ENCODE peak calls at places on chromosomes 16 and 17, in four cellular contexts. One of them, this sample, is unnamed.

GRCh38 chr16:1538804-1539520 is 5.5 kb downstream of the TMEM204 start:
- DNase-seq in cardiac muscle cell: peak; percentile 6
- DNase-seq in heart left ventricle: no peak
- DNase-seq in mammary epithelial cell: no peak
- DNase-seq in this sample: peak; percentile 24

GRCh38 chr16:77836801-77837200 is 48.4 kb downstream of the VAT1L start:
- DNase-seq in heart left ventricle: no peak
- DNase-seq in mammary epithelial cell: no peak
- DNase-seq in cardiac muscle cell: no peak
- DNase-seq in this sample: no peak

GRCh38 chr17:3959295-3959899 is 4.8 kb downstream of the ATP2A3 start:
- DNase-seq in cardiac muscle cell: no peak
- DNase-seq in heart left ventricle: no peak
- DNase-seq in mammary epithelial cell: no peak
- DNase-seq in this sample: no peak

GRCh38 chr17:48270896-48271295 is 159.1 kb downstream of the SKAP1 start:
- DNase-seq in mammary epithelial cell: no peak
- DNase-seq in heart left ventricle: no peak
- DNase-seq in cardiac muscle cell: no peak
- DNase-seq in this sample: no peak

GRCh38 chr17:55458977-55459376 is 37.3 kb upstream of the MMD start:
- DNase-seq in heart left ventricle: no peak
- DNase-seq in mammary epithelial cell: peak; percentile 87
- DNase-seq in cardiac muscle cell: no peak
- DNase-seq in this sample: no peak

GRCh38 chr17:752620-753219 is 656 bp upstream of the GEMIN4 start:
- DNase-seq in heart left ventricle: peak; percentile 66
- DNase-seq in cardiac muscle cell: no peak
- DNase-seq in mammary epithelial cell: no peak
- DNase-seq in this sample: peak; percentile 69

GRCh38 chr16:47136101-47136820 is 7.5 kb downstream of the NETO2 start:
- DNase-seq in mammary epithelial cell: peak; percentile 68
- DNase-seq in heart left ventricle: peak; percentile 23
- DNase-seq in cardiac muscle cell: no peak
- DNase-seq in this sample: no peak

GRCh38 chr16:68921654-68922053 is 78.3 kb downstream of the TANGO6 start:
- DNase-seq in heart left ventricle: no peak
- DNase-seq in cardiac muscle cell: no peak
- DNase-seq in mammary epithelial cell: peak; percentile 96
- DNase-seq in this sample: no peak

GRCh38 chr16:2243781-2244180 is 7.5 kb downstream of the DNASE1L2 start:
- DNase-seq in mammary epithelial cell: no peak
- DNase-seq in cardiac muscle cell: no peak
- DNase-seq in heart left ventricle: no peak
- DNase-seq in this sample: no peak

GRCh38 chr16:73082608-73083007 is 34.7 kb upstream of the ZFHX3 start:
- DNase-seq in heart left ventricle: no peak
- DNase-seq in cardiac muscle cell: no peak
- DNase-seq in mammary epithelial cell: peak; percentile 98
- DNase-seq in this sample: no peak

GRCh38 chr16:86353185-86353584 is 157.1 kb upstream of the FOXF1 start:
- DNase-seq in mammary epithelial cell: peak; percentile 48
- DNase-seq in cardiac muscle cell: no peak
- DNase-seq in heart left ventricle: no peak
- DNase-seq in this sample: no peak

GRCh38 chr16:4350365-4350786 is 745 bp downstream of the PAM16 start:
- DNase-seq in heart left ventricle: no peak
- DNase-seq in mammary epithelial cell: no peak
- DNase-seq in cardiac muscle cell: no peak
- DNase-seq in this sample: no peak

GRCh38 chr16:56506941-56507340 is 12.9 kb downstream of the BBS2 start:
- DNase-seq in cardiac muscle cell: no peak
- DNase-seq in mammary epithelial cell: peak; percentile 70
- DNase-seq in heart left ventricle: no peak
- DNase-seq in this sample: no peak

GRCh38 chr17:72176516-72176851 is 55.7 kb downstream of the SOX9 start:
- DNase-seq in mammary epithelial cell: no peak
- DNase-seq in cardiac muscle cell: no peak
- DNase-seq in heart left ventricle: no peak
- DNase-seq in this sample: no peak

GRCh38 chr16:56985288-56985961 is 3.9 kb upstream of the NLRC5 start:
- DNase-seq in heart left ventricle: peak; percentile 76
- DNase-seq in mammary epithelial cell: peak; percentile 75
- DNase-seq in cardiac muscle cell: no peak
- DNase-seq in this sample: peak; percentile 65

GRCh38 chr16:17359778-17360177 is 111.0 kb downstream of the XYLT1 start:
- DNase-seq in heart left ventricle: no peak
- DNase-seq in mammary epithelial cell: peak; percentile 60
- DNase-seq in cardiac muscle cell: no peak
- DNase-seq in this sample: no peak

GRCh38 chr16:79589495-79590134 is 10.9 kb downstream of the MAF start:
- DNase-seq in mammary epithelial cell: no peak
- DNase-seq in heart left ventricle: no peak
- DNase-seq in cardiac muscle cell: no peak
- DNase-seq in this sample: peak; percentile 17

GRCh38 chr16:81723098-81723723 is 55.9 kb upstream of the PLCG2 start:
- DNase-seq in cardiac muscle cell: peak; percentile 90
- DNase-seq in heart left ventricle: peak; percentile 51
- DNase-seq in mammary epithelial cell: peak; percentile 73
- DNase-seq in this sample: no peak

GRCh38 chr16:83953796-83954576 is 946 bp downstream of the OSGIN1 start:
- DNase-seq in heart left ventricle: no peak
- DNase-seq in cardiac muscle cell: peak; percentile 34
- DNase-seq in mammary epithelial cell: peak; percentile 49
- DNase-seq in this sample: no peak

GRCh38 chr16:50925758-50926357 is 184.0 kb downstream of the CYLD start:
- DNase-seq in mammary epithelial cell: peak; percentile 80
- DNase-seq in heart left ventricle: no peak
- DNase-seq in cardiac muscle cell: no peak
- DNase-seq in this sample: no peak

GRCh38 chr16:57621521-57622268 is 6.7 kb upstream of the ADGRG1 start:
- DNase-seq in heart left ventricle: peak; percentile 9
- DNase-seq in cardiac muscle cell: no peak
- DNase-seq in mammary epithelial cell: peak; percentile 74
- DNase-seq in this sample: no peak

GRCh38 chr16:29699324-29700219 is 20.6 kb downstream of the QPRT start:
- DNase-seq in cardiac muscle cell: no peak
- DNase-seq in heart left ventricle: no peak
- DNase-seq in mammary epithelial cell: no peak
- DNase-seq in this sample: no peak

GRCh38 chr17:44004761-44005526 is 522 bp downstream of the NAGS start:
- DNase-seq in mammary epithelial cell: no peak
- DNase-seq in cardiac muscle cell: peak; percentile 34
- DNase-seq in heart left ventricle: no peak
- DNase-seq in this sample: no peak

GRCh38 chr16:89015271-89015859 is 38.4 kb upstream of the CBFA2T3 start:
- DNase-seq in mammary epithelial cell: no peak
- DNase-seq in heart left ventricle: no peak
- DNase-seq in cardiac muscle cell: no peak
- DNase-seq in this sample: no peak

GRCh38 chr16:17744903-17745581 is 274.3 kb upstream of the XYLT1 start:
- DNase-seq in cardiac muscle cell: peak; percentile 25
- DNase-seq in mammary epithelial cell: no peak
- DNase-seq in heart left ventricle: no peak
- DNase-seq in this sample: no peak

GRCh38 chr16:71542377-71542776 is 16.2 kb downstream of the CHST4 start:
- DNase-seq in mammary epithelial cell: peak; percentile 42
- DNase-seq in heart left ventricle: no peak
- DNase-seq in cardiac muscle cell: peak; percentile 63
- DNase-seq in this sample: peak; percentile 22

GRCh38 chr17:62755139-62755851 is 52.8 kb downstream of the MARCHF10 start:
- DNase-seq in cardiac muscle cell: peak; percentile 16
- DNase-seq in mammary epithelial cell: no peak
- DNase-seq in heart left ventricle: no peak
- DNase-seq in this sample: peak; percentile 9

GRCh38 chr16:22306788-22307187 is 9.6 kb downstream of the POLR3E start:
- DNase-seq in cardiac muscle cell: no peak
- DNase-seq in mammary epithelial cell: no peak
- DNase-seq in heart left ventricle: no peak
- DNase-seq in this sample: no peak

GRCh38 chr17:38566666-38567031 is 39.1 kb downstream of the SRCIN1 start:
- DNase-seq in mammary epithelial cell: no peak
- DNase-seq in heart left ventricle: no peak
- DNase-seq in cardiac muscle cell: no peak
- DNase-seq in this sample: no peak

GRCh38 chr17:47855737-47856136 is 4.8 kb upstream of the SP6 start:
- DNase-seq in mammary epithelial cell: no peak
- DNase-seq in cardiac muscle cell: no peak
- DNase-seq in heart left ventricle: no peak
- DNase-seq in this sample: peak; percentile 30

GRCh38 chr17:19631905-19632304 is 16.6 kb upstream of the ALDH3A2 start:
- DNase-seq in cardiac muscle cell: no peak
- DNase-seq in mammary epithelial cell: no peak
- DNase-seq in heart left ventricle: no peak
- DNase-seq in this sample: no peak

GRCh38 chr17:79400989-79401703 is 209.7 kb downstream of the RBFOX3 start:
- DNase-seq in cardiac muscle cell: peak; percentile 74
- DNase-seq in mammary epithelial cell: peak; percentile 25
- DNase-seq in heart left ventricle: peak; percentile 57
- DNase-seq in this sample: peak; percentile 50

GRCh38 chr16:21619765-21620462 is 20.5 kb downstream of the METTL9 start:
- DNase-seq in cardiac muscle cell: peak; percentile 15
- DNase-seq in heart left ventricle: no peak
- DNase-seq in mammary epithelial cell: no peak
- DNase-seq in this sample: no peak

DNA sequence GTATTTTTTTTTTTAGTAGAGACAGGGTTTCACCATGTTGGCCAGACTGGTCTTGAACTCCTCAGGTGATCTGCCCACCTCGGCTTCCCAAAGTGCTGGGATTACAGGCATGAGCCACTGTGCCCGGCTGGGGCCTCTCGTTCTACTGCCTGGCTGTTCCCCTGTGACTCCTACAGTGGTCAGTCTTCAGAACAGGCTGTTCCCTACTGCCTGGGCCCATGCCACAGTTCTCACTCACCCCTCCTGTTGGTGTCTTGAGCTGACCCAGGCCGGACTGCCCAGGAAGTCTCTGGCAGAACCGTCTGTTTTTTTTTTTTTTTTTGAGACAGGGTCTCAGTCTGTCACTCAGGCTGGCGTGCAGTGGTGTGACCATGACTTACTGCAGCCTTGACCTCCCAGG is 3.3 kb downstream of the CDK3 start:
- DNase-seq in cardiac muscle cell: no peak
- DNase-seq in heart left ventricle: no peak
- DNase-seq in mammary epithelial cell: no peak
- DNase-seq in this sample: no peak
- H3K27ac ChIP-seq in cardiac muscle cell: no peak overlapping the region
- H3K27ac ChIP-seq in heart left ventricle: no peak overlapping the region
- H3K27ac ChIP-seq in mammary epithelial cell: no peak overlapping the region
- H3K27ac ChIP-seq in this sample: no peak overlapping the region

DNA sequence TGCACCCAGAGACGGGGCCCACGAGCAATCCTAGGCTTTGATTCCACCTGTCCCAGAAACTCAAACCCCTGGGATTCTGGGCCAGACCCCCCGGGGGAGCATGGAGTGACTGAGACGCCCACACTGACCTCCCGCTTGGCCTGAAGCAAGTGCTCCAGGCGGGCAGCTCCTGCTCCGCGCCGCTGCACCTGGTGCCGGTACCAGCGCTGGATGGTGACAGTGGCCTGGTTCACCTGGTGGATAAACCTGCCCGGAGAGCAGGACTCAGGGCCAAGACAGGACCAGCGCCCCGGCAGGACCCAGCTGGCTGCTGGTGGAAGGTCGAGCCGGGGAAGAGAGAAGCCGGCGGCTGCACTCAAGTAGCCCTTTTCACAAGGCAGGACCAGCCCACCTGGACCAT is 22.6 kb downstream of the CEP131 start:
- DNase-seq in heart left ventricle: no peak
- DNase-seq in cardiac muscle cell: no peak
- DNase-seq in mammary epithelial cell: no peak
- DNase-seq in this sample: no peak
- H3K4me1 ChIP-seq in heart left ventricle: peaks cover 17% of the 10 kb centered on the region
- H3K4me1 ChIP-seq in cardiac muscle cell: no peaks in the 10 kb centered on the region
- H3K4me1 ChIP-seq in mammary epithelial cell: peaks cover 22% of the 10 kb centered on the region
- H3K4me1 ChIP-seq in this sample: peaks cover 8% of the 10 kb centered on the region

GRCh38 chr16:53055603-53056527 is 1.1 kb downstream of the CHD9 start:
- DNase-seq in mammary epithelial cell: peak; percentile 47
- DNase-seq in heart left ventricle: peak; percentile 56
- DNase-seq in cardiac muscle cell: peak; percentile 48
- DNase-seq in this sample: peak; percentile 57

GRCh38 chr16:53054670-53055485 is at the start of gene CHD9:
- DNase-seq in heart left ventricle: peak; percentile 86
- DNase-seq in mammary epithelial cell: peak; percentile 83
- DNase-seq in cardiac muscle cell: peak; percentile 94
- DNase-seq in this sample: peak; percentile 82

GRCh38 chr16:53052519-53053501 is at the start of gene CHD9NB:
- DNase-seq in heart left ventricle: no peak
- DNase-seq in mammary epithelial cell: peak; percentile 99
- DNase-seq in cardiac muscle cell: no peak
- DNase-seq in this sample: no peak

GRCh38 chr16:53056528-53056881 is 1.7 kb downstream of the CHD9 start:
- DNase-seq in heart left ventricle: no peak
- DNase-seq in cardiac muscle cell: no peak
- DNase-seq in mammary epithelial cell: no peak
- DNase-seq in this sample: no peak

GRCh38 chr16:53053967-53054669 is 673 bp upstream of the CHD9 start:
- DNase-seq in cardiac muscle cell: no peak
- DNase-seq in heart left ventricle: peak; percentile 49
- DNase-seq in mammary epithelial cell: no peak
- DNase-seq in this sample: peak; percentile 51
- H3K4me3 ChIP-seq in cardiac muscle cell: peak overlapping the region; percentile 50
- H3K4me3 ChIP-seq in heart left ventricle: peak overlapping the region; percentile 78
- H3K4me3 ChIP-seq in mammary epithelial cell: peak overlapping the region; percentile 82
- H3K4me3 ChIP-seq in this sample: peak overlapping the region; percentile 48

GRCh38 chr16:30760160-30760559 is 1.7 kb downstream of the CFAP119 start:
- DNase-seq in cardiac muscle cell: no peak
- DNase-seq in heart left ventricle: no peak
- DNase-seq in mammary epithelial cell: no peak
- DNase-seq in this sample: no peak

GRCh38 chr16:30761427-30761927 is 385 bp downstream of the CFAP119 start:
- DNase-seq in heart left ventricle: no peak
- DNase-seq in mammary epithelial cell: peak; percentile 36
- DNase-seq in cardiac muscle cell: peak; percentile 70
- DNase-seq in this sample: no peak

GRCh38 chr16:30758988-30759461 is 2.8 kb downstream of the CFAP119 start:
- DNase-seq in mammary epithelial cell: no peak
- DNase-seq in heart left ventricle: no peak
- DNase-seq in cardiac muscle cell: no peak
- DNase-seq in this sample: no peak

GRCh38 chr16:30761928-30762902 is at the start of the genes CFAP119 and RNF40:
- DNase-seq in cardiac muscle cell: peak; percentile 97
- DNase-seq in mammary epithelial cell: peak; percentile 97
- DNase-seq in heart left ventricle: peak; percentile 97
- DNase-seq in this sample: peak; percentile 98

GRCh38 chr16:30760577-30761426 is 1.1 kb downstream of the CFAP119 start:
- DNase-seq in mammary epithelial cell: no peak
- DNase-seq in heart left ventricle: no peak
- DNase-seq in cardiac muscle cell: no peak
- DNase-seq in this sample: no peak
- H3K27ac ChIP-seq in mammary epithelial cell: peak overlapping the region; percentile 61
- H3K27ac ChIP-seq in heart left ventricle: peak overlapping the region; percentile 88
- H3K27ac ChIP-seq in cardiac muscle cell: no peak overlapping the region
- H3K27ac ChIP-seq in this sample: no peak overlapping the region